ENCODE peak calls at places on chromosomes 7 and 10, in four cellular contexts. X is stimulated activated CD8-positive, alpha-beta memory T cell treated with anti-CD3 and anti-CD28 coated beads, Interleukin-2, amount 100 ng/mL, for 48 hours; J is HFF-Myc; O is thyroid gland. E is an unnamed sample.

GRCh38 chr7:157474685-157475084 is 137.9 kb downstream of the DNAJB6 start:
- DNase-seq in J (no peak), X (peak), O (no peak), E (no peak)

GRCh38 chr7:101133621-101134398 is 6.9 kb downstream of the SERPINE1 start:
- DNase-seq in X (no peak), J (peak), O (no peak), E (no peak)

GRCh38 chr7:22572292-22572691 is 72.3 kb upstream of the STEAP1B start:
- DNase-seq in O (no peak), J (no peak), X (no peak), E (no peak)

GRCh38 chr7:138388673-138389491 is 71.2 kb upstream of the TRIM24 start:
- DNase-seq in J (no peak), X (no peak), O (no peak), E (no peak)

GRCh38 chr7:17274551-17275245 is 23.8 kb upstream of the AHR start:
- DNase-seq in J (no peak), O (no peak), X (no peak), E (no peak)

GRCh38 chr7:22563621-22564241 is 63.7 kb upstream of the STEAP1B start:
- DNase-seq in X (no peak), O (no peak), J (no peak), E (no peak)

GRCh38 chr7:139505563-139505962 is 17.9 kb upstream of the CLEC2L start:
- DNase-seq in X (no peak), O (no peak), J (no peak), E (no peak)

GRCh38 chr10:131726460-131726861 is 174.3 kb upstream of the PPP2R2D start:
- DNase-seq in X (no peak), O (peak), J (no peak), E (no peak)

GRCh38 chr7:93566876-93567275 is 7.6 kb downstream of the CALCR start:
- DNase-seq in O (no peak), J (no peak), X (no peak), E (no peak)

GRCh38 chr10:68110027-68110426 is 739 bp downstream of the MYPN start:
- DNase-seq in O (no peak), X (no peak), J (no peak), E (no peak)

GRCh38 chr7:100162874-100163533 is 4.5 kb upstream of the TRAPPC14 start:
- DNase-seq in J (no peak), O (no peak), X (no peak), E (no peak)

GRCh38 chr7:134515569-134516468 is 11.5 kb upstream of the AKR1B10 start:
- DNase-seq in O (no peak), J (peak), X (no peak), E (no peak)

GRCh38 chr7:122369756-122370155 is 65.2 kb upstream of the FEZF1 start:
- DNase-seq in X (no peak), J (no peak), O (no peak), E (no peak)

GRCh38 chr7:95404316-95404715 is 8.1 kb upstream of the PON3 start:
- DNase-seq in O (peak), X (no peak), J (no peak), E (no peak)

GRCh38 chr7:126529833-126530232 is 722.9 kb downstream of the GRM8 start:
- DNase-seq in O (no peak), J (no peak), X (no peak), E (no peak)

GRCh38 chr10:15494850-15495249 is 123.8 kb upstream of the FAM171A1 start:
- DNase-seq in X (no peak), O (no peak), J (no peak), E (no peak)

GRCh38 chr10:93006435-93007039 is 54.1 kb upstream of the CYP26C1 start:
- DNase-seq in J (peak), X (no peak), O (no peak), E (peak)

GRCh38 chr10:130333185-130333584 is 197.0 kb downstream of the GLRX3 start:
- DNase-seq in X (no peak), O (no peak), J (no peak), E (no peak)

GRCh38 chr7:90708841-90709317 is 112.8 kb downstream of the CDK14 start:
- DNase-seq in X (no peak), J (no peak), O (peak), E (no peak)

GRCh38 chr10:121084029-121084674 is 233.0 kb downstream of the WDR11 start:
- DNase-seq in J (no peak), O (no peak), X (no peak), E (no peak)

GRCh38 chr7:135151162-135151932 is 3.5 kb downstream of the TMEM140 start:
- DNase-seq in O (no peak), X (no peak), J (no peak), E (no peak)

GRCh38 chr10:76911184-76911583 is 726.4 kb downstream of the KCNMA1 start:
- DNase-seq in J (no peak), X (no peak), O (no peak), E (no peak)

GRCh38 chr10:31101123-31101522 is 69.5 kb upstream of the ZNF438 start:
- DNase-seq in X (peak), J (peak), O (peak), E (peak)

GRCh38 chr7:118195837-118196474 is 12.0 kb downstream of the LSM8 start:
- DNase-seq in O (peak), X (no peak), J (peak), E (no peak)

GRCh38 chr7:46707973-46708372 is 786.9 kb upstream of the IGFBP3 start:
- DNase-seq in J (no peak), O (no peak), X (no peak), E (no peak)

GRCh38 chr10:107971973-107972372 is 807.5 kb upstream of the SORCS1 start:
- DNase-seq in X (no peak), J (peak), O (no peak), E (no peak)

GRCh38 chr7:76003351-76003750 is 9.0 kb upstream of the TMEM120A start:
- DNase-seq in O (no peak), X (no peak), J (no peak), E (no peak)

GRCh38 chr10:24722131-24722675 is 1.5 kb downstream of the ARHGAP21 start:
- DNase-seq in O (no peak), X (no peak), J (no peak), E (no peak)

GRCh38 chr10:59090804-59091203 is 85.6 kb upstream of the PHYHIPL start:
- DNase-seq in O (no peak), X (no peak), J (no peak), E (no peak)

GRCh38 chr10:78184851-78185692 is 151.4 kb downstream of the RPS24 start:
- DNase-seq in J (no peak), O (no peak), X (no peak), E (no peak)

GRCh38 chr10:61733358-61733940 is 70.7 kb downstream of the CABCOCO1 start:
- DNase-seq in O (peak), X (no peak), J (no peak), E (no peak)

GRCh38 chr10:20990604-20991003 is 93.5 kb upstream of the NEBL start:
- DNase-seq in J (no peak), O (no peak), X (no peak), E (no peak)

GRCh38 chr10:78381072-78381471 is 347.4 kb downstream of the RPS24 start:
- DNase-seq in J (no peak), O (no peak), X (no peak), E (no peak)